ENCODE peak calls at places on chromosomes 11 and 22, in four cellular contexts. One of them, this sample, is unnamed.

GRCh38 chr11:35364101-35364780 is 55.1 kb downstream of the SLC1A2 start:
- DNase-seq in activated T-cell treated with anti-CD3 and anti-CD28 coated beads, Interleukin-2, amount 50 U/mL, for 1 hour: no peak
- DNase-seq in effector memory CD4-positive, alpha-beta T cell: no peak
- DNase-seq in right atrium auricular region: peak; percentile 85
- DNase-seq in this sample: peak; percentile 94

GRCh38 chr22:25060522-25061071 is 108.1 kb downstream of the KIAA1671 start:
- DNase-seq in activated T-cell treated with anti-CD3 and anti-CD28 coated beads, Interleukin-2, amount 50 U/mL, for 1 hour: peak; percentile 40
- DNase-seq in effector memory CD4-positive, alpha-beta T cell: no peak
- DNase-seq in right atrium auricular region: no peak
- DNase-seq in this sample: no peak

GRCh38 chr22:26573026-26573662 is 16.8 kb downstream of the TPST2 start:
- DNase-seq in activated T-cell treated with anti-CD3 and anti-CD28 coated beads, Interleukin-2, amount 50 U/mL, for 1 hour: no peak
- DNase-seq in effector memory CD4-positive, alpha-beta T cell: no peak
- DNase-seq in right atrium auricular region: peak; percentile 79
- DNase-seq in this sample: no peak

GRCh38 chr11:74721479-74721835 is 9.8 kb downstream of the CHRDL2 start:
- DNase-seq in activated T-cell treated with anti-CD3 and anti-CD28 coated beads, Interleukin-2, amount 50 U/mL, for 1 hour: no peak
- DNase-seq in effector memory CD4-positive, alpha-beta T cell: no peak
- DNase-seq in right atrium auricular region: no peak
- DNase-seq in this sample: no peak

GRCh38 chr11:113341388-113342165 is 27.2 kb downstream of the TTC12 start:
- DNase-seq in activated T-cell treated with anti-CD3 and anti-CD28 coated beads, Interleukin-2, amount 50 U/mL, for 1 hour: no peak
- DNase-seq in effector memory CD4-positive, alpha-beta T cell: no peak
- DNase-seq in right atrium auricular region: no peak
- DNase-seq in this sample: peak; percentile 45

GRCh38 chr11:7056828-7057513 is 31.8 kb upstream of the RBMXL2 start:
- DNase-seq in activated T-cell treated with anti-CD3 and anti-CD28 coated beads, Interleukin-2, amount 50 U/mL, for 1 hour: no peak
- DNase-seq in effector memory CD4-positive, alpha-beta T cell: no peak
- DNase-seq in right atrium auricular region: no peak
- DNase-seq in this sample: no peak

GRCh38 chr11:58575377-58576020 is at the start of gene LPXN:
- DNase-seq in activated T-cell treated with anti-CD3 and anti-CD28 coated beads, Interleukin-2, amount 50 U/mL, for 1 hour: peak; percentile 69
- DNase-seq in effector memory CD4-positive, alpha-beta T cell: peak; percentile 36
- DNase-seq in right atrium auricular region: no peak
- DNase-seq in this sample: no peak

GRCh38 chr22:27022741-27023373 is 365.5 kb downstream of the MIAT start:
- DNase-seq in activated T-cell treated with anti-CD3 and anti-CD28 coated beads, Interleukin-2, amount 50 U/mL, for 1 hour: no peak
- DNase-seq in effector memory CD4-positive, alpha-beta T cell: no peak
- DNase-seq in right atrium auricular region: no peak
- DNase-seq in this sample: no peak

GRCh38 chr11:95147364-95147905 is 57.8 kb downstream of the ENDOD1 start:
- DNase-seq in activated T-cell treated with anti-CD3 and anti-CD28 coated beads, Interleukin-2, amount 50 U/mL, for 1 hour: no peak
- DNase-seq in effector memory CD4-positive, alpha-beta T cell: no peak
- DNase-seq in right atrium auricular region: peak; percentile 68
- DNase-seq in this sample: no peak

GRCh38 chr11:120696597-120696996 is 185.0 kb downstream of the GRIK4 start:
- DNase-seq in activated T-cell treated with anti-CD3 and anti-CD28 coated beads, Interleukin-2, amount 50 U/mL, for 1 hour: no peak
- DNase-seq in effector memory CD4-positive, alpha-beta T cell: no peak
- DNase-seq in right atrium auricular region: no peak
- DNase-seq in this sample: no peak

GRCh38 chr22:20953668-20954500 is 13.2 kb upstream of the AIFM3 start:
- DNase-seq in activated T-cell treated with anti-CD3 and anti-CD28 coated beads, Interleukin-2, amount 50 U/mL, for 1 hour: no peak
- DNase-seq in effector memory CD4-positive, alpha-beta T cell: no peak
- DNase-seq in right atrium auricular region: peak; percentile 65
- DNase-seq in this sample: no peak

GRCh38 chr11:64400096-64400495 is 41.1 kb downstream of the RPS6KA4 start:
- DNase-seq in activated T-cell treated with anti-CD3 and anti-CD28 coated beads, Interleukin-2, amount 50 U/mL, for 1 hour: no peak
- DNase-seq in effector memory CD4-positive, alpha-beta T cell: no peak
- DNase-seq in right atrium auricular region: peak; percentile 68
- DNase-seq in this sample: no peak

GRCh38 chr11:106959800-106960199 is 58.5 kb downstream of the GUCY1A2 start:
- DNase-seq in activated T-cell treated with anti-CD3 and anti-CD28 coated beads, Interleukin-2, amount 50 U/mL, for 1 hour: no peak
- DNase-seq in effector memory CD4-positive, alpha-beta T cell: no peak
- DNase-seq in right atrium auricular region: no peak
- DNase-seq in this sample: no peak

GRCh38 chr22:45291061-45291930 is 6.5 kb downstream of the UPK3A start:
- DNase-seq in activated T-cell treated with anti-CD3 and anti-CD28 coated beads, Interleukin-2, amount 50 U/mL, for 1 hour: no peak
- DNase-seq in effector memory CD4-positive, alpha-beta T cell: no peak
- DNase-seq in right atrium auricular region: no peak
- DNase-seq in this sample: no peak

GRCh38 chr22:44938886-44939285 is 70.9 kb downstream of the PHF21B start:
- DNase-seq in activated T-cell treated with anti-CD3 and anti-CD28 coated beads, Interleukin-2, amount 50 U/mL, for 1 hour: no peak
- DNase-seq in effector memory CD4-positive, alpha-beta T cell: no peak
- DNase-seq in right atrium auricular region: no peak
- DNase-seq in this sample: no peak

GRCh38 chr22:30488121-30488520 is 16.3 kb upstream of the SEC14L3 start:
- DNase-seq in activated T-cell treated with anti-CD3 and anti-CD28 coated beads, Interleukin-2, amount 50 U/mL, for 1 hour: no peak
- DNase-seq in effector memory CD4-positive, alpha-beta T cell: no peak
- DNase-seq in right atrium auricular region: no peak
- DNase-seq in this sample: no peak

GRCh38 chr11:46015941-46016340 is 93.5 kb downstream of the LARGE2 start:
- DNase-seq in activated T-cell treated with anti-CD3 and anti-CD28 coated beads, Interleukin-2, amount 50 U/mL, for 1 hour: no peak
- DNase-seq in effector memory CD4-positive, alpha-beta T cell: no peak
- DNase-seq in right atrium auricular region: no peak
- DNase-seq in this sample: no peak

GRCh38 chr11:70460959-70461358 is 62.6 kb downstream of the CTTN start:
- DNase-seq in activated T-cell treated with anti-CD3 and anti-CD28 coated beads, Interleukin-2, amount 50 U/mL, for 1 hour: no peak
- DNase-seq in effector memory CD4-positive, alpha-beta T cell: no peak
- DNase-seq in right atrium auricular region: no peak
- DNase-seq in this sample: no peak

GRCh38 chr11:134196756-134197155 is 27.0 kb downstream of the NCAPD3 start:
- DNase-seq in activated T-cell treated with anti-CD3 and anti-CD28 coated beads, Interleukin-2, amount 50 U/mL, for 1 hour: no peak
- DNase-seq in effector memory CD4-positive, alpha-beta T cell: no peak
- DNase-seq in right atrium auricular region: no peak
- DNase-seq in this sample: no peak

GRCh38 chr22:26666035-26666338 is 8.6 kb downstream of the MIAT start:
- DNase-seq in activated T-cell treated with anti-CD3 and anti-CD28 coated beads, Interleukin-2, amount 50 U/mL, for 1 hour: no peak
- DNase-seq in effector memory CD4-positive, alpha-beta T cell: no peak
- DNase-seq in right atrium auricular region: no peak
- DNase-seq in this sample: no peak

GRCh38 chr22:22593964-22594656 is 35.0 kb upstream of the PRAME start:
- DNase-seq in activated T-cell treated with anti-CD3 and anti-CD28 coated beads, Interleukin-2, amount 50 U/mL, for 1 hour: peak; percentile 47
- DNase-seq in effector memory CD4-positive, alpha-beta T cell: peak; percentile 32
- DNase-seq in right atrium auricular region: no peak
- DNase-seq in this sample: no peak

GRCh38 chr11:103587951-103588788 is 448.3 kb upstream of the DDI1 start:
- DNase-seq in activated T-cell treated with anti-CD3 and anti-CD28 coated beads, Interleukin-2, amount 50 U/mL, for 1 hour: no peak
- DNase-seq in effector memory CD4-positive, alpha-beta T cell: no peak
- DNase-seq in right atrium auricular region: no peak
- DNase-seq in this sample: no peak

GRCh38 chr22:41380993-41381328 is 781 bp upstream of the TEF start:
- DNase-seq in activated T-cell treated with anti-CD3 and anti-CD28 coated beads, Interleukin-2, amount 50 U/mL, for 1 hour: no peak
- DNase-seq in effector memory CD4-positive, alpha-beta T cell: no peak
- DNase-seq in right atrium auricular region: peak; percentile 89
- DNase-seq in this sample: peak; percentile 95

GRCh38 chr22:49079743-49080500 is 747.8 kb downstream of the BRD1 start:
- DNase-seq in activated T-cell treated with anti-CD3 and anti-CD28 coated beads, Interleukin-2, amount 50 U/mL, for 1 hour: no peak
- DNase-seq in effector memory CD4-positive, alpha-beta T cell: no peak
- DNase-seq in right atrium auricular region: no peak
- DNase-seq in this sample: no peak

GRCh38 chr22:23264610-23265388 is 84.5 kb downstream of the BCR start:
- DNase-seq in activated T-cell treated with anti-CD3 and anti-CD28 coated beads, Interleukin-2, amount 50 U/mL, for 1 hour: no peak
- DNase-seq in effector memory CD4-positive, alpha-beta T cell: no peak
- DNase-seq in right atrium auricular region: no peak
- DNase-seq in this sample: no peak

GRCh38 chr11:24406389-24406788 is 90.5 kb upstream of the LUZP2 start:
- DNase-seq in activated T-cell treated with anti-CD3 and anti-CD28 coated beads, Interleukin-2, amount 50 U/mL, for 1 hour: no peak
- DNase-seq in effector memory CD4-positive, alpha-beta T cell: no peak
- DNase-seq in right atrium auricular region: no peak
- DNase-seq in this sample: no peak

GRCh38 chr11:78557236-78557635 is 17.4 kb downstream of the NARS2 start:
- DNase-seq in activated T-cell treated with anti-CD3 and anti-CD28 coated beads, Interleukin-2, amount 50 U/mL, for 1 hour: no peak
- DNase-seq in effector memory CD4-positive, alpha-beta T cell: no peak
- DNase-seq in right atrium auricular region: no peak
- DNase-seq in this sample: no peak

GRCh38 chr11:131591051-131591461 is 220.6 kb downstream of the NTM start:
- DNase-seq in activated T-cell treated with anti-CD3 and anti-CD28 coated beads, Interleukin-2, amount 50 U/mL, for 1 hour: no peak
- DNase-seq in effector memory CD4-positive, alpha-beta T cell: no peak
- DNase-seq in right atrium auricular region: no peak
- DNase-seq in this sample: no peak

GRCh38 chr22:26199665-26200064 is 30.4 kb downstream of the SEZ6L start:
- DNase-seq in activated T-cell treated with anti-CD3 and anti-CD28 coated beads, Interleukin-2, amount 50 U/mL, for 1 hour: no peak
- DNase-seq in effector memory CD4-positive, alpha-beta T cell: no peak
- DNase-seq in right atrium auricular region: no peak
- DNase-seq in this sample: no peak

GRCh38 chr11:79313513-79313912 is 127.3 kb downstream of the TENM4 start:
- DNase-seq in activated T-cell treated with anti-CD3 and anti-CD28 coated beads, Interleukin-2, amount 50 U/mL, for 1 hour: no peak
- DNase-seq in effector memory CD4-positive, alpha-beta T cell: no peak
- DNase-seq in right atrium auricular region: no peak
- DNase-seq in this sample: no peak

GRCh38 chr22:36184433-36185035 is 17.1 kb downstream of the APOL4 start:
- DNase-seq in activated T-cell treated with anti-CD3 and anti-CD28 coated beads, Interleukin-2, amount 50 U/mL, for 1 hour: no peak
- DNase-seq in effector memory CD4-positive, alpha-beta T cell: no peak
- DNase-seq in right atrium auricular region: no peak
- DNase-seq in this sample: no peak

GRCh38 chr11:79121351-79121750 is 319.5 kb downstream of the TENM4 start:
- DNase-seq in activated T-cell treated with anti-CD3 and anti-CD28 coated beads, Interleukin-2, amount 50 U/mL, for 1 hour: no peak
- DNase-seq in effector memory CD4-positive, alpha-beta T cell: no peak
- DNase-seq in right atrium auricular region: no peak
- DNase-seq in this sample: peak; percentile 57

GRCh38 chr11:66068923-66069714 is 953 bp upstream of the PACS1 start:
- DNase-seq in activated T-cell treated with anti-CD3 and anti-CD28 coated beads, Interleukin-2, amount 50 U/mL, for 1 hour: peak; percentile 54
- DNase-seq in effector memory CD4-positive, alpha-beta T cell: no peak
- DNase-seq in right atrium auricular region: peak; percentile 68
- DNase-seq in this sample: no peak

GRCh38 chr11:103091024-103091423 is 936 bp downstream of the DCUN1D5 start:
- DNase-seq in activated T-cell treated with anti-CD3 and anti-CD28 coated beads, Interleukin-2, amount 50 U/mL, for 1 hour: no peak
- DNase-seq in effector memory CD4-positive, alpha-beta T cell: no peak
- DNase-seq in right atrium auricular region: no peak
- DNase-seq in this sample: no peak

GRCh38 chr11:119842731-119843130 is 113.7 kb upstream of the NECTIN1 start:
- DNase-seq in activated T-cell treated with anti-CD3 and anti-CD28 coated beads, Interleukin-2, amount 50 U/mL, for 1 hour: no peak
- DNase-seq in effector memory CD4-positive, alpha-beta T cell: no peak
- DNase-seq in right atrium auricular region: no peak
- DNase-seq in this sample: no peak

This sample was measured in esophagus muscularis mucosa.